ENCODE peak calls at places on chromosome 3, in seven cellular contexts. R is sigmoid colon, Q is heart left ventricle, F is WERI-Rb-1, T is Panc1, H is heart right ventricle, B is body of pancreas. G is an unnamed sample. For H3K27me3, the result is how much of the 10 kb centered on the place peaks cover.

GRCh38 chr3:124627501-124627908 is 102.7 kb upstream of the UMPS start:
- DNase-seq in R (no peak), Q (no peak), F (no peak), T (no peak), H (no peak), B (peak), G (no peak)

GRCh38 chr3:29751647-29752263 is 470.9 kb downstream of the RBMS3 start:
- DNase-seq in R (no peak), Q (peak), F (no peak), T (no peak), H (peak), B (no peak), G (no peak)

GRCh38 chr3:48881652-48882114 is 17.0 kb downstream of the SLC25A20 start:
- DNase-seq in R (no peak), Q (peak), F (no peak), T (no peak), H (no peak), B (no peak), G (no peak)

GRCh38 chr3:133077688-133078087 is 39.5 kb downstream of the TMEM108 start:
- DNase-seq in R (no peak), Q (no peak), F (no peak), T (no peak), H (no peak), B (no peak), G (no peak)

GRCh38 chr3:45606991-45607712 is 12.6 kb downstream of the LIMD1 start:
- DNase-seq in R (peak), Q (peak), F (no peak), T (no peak), H (peak), B (no peak), G (no peak)

GRCh38 chr3:14145236-14145635 is 20.4 kb downstream of the TMEM43 start:
- DNase-seq in R (no peak), Q (no peak), F (no peak), T (no peak), H (no peak), B (no peak), G (no peak)

GRCh38 chr3:151604941-151605340 is 128.8 kb upstream of the AADACL2 start:
- DNase-seq in R (no peak), Q (no peak), F (no peak), T (no peak), H (no peak), B (no peak), G (no peak)

GRCh38 chr3:39972508-39972907 is 163.1 kb downstream of the MYRIP start:
- DNase-seq in R (no peak), Q (no peak), F (no peak), T (no peak), H (no peak), B (peak), G (no peak)

GRCh38 chr3:126959921-126960603 is 22.9 kb upstream of the PLXNA1 start:
- DNase-seq in R (peak), Q (peak), F (no peak), T (no peak), H (no peak), B (no peak), G (no peak)

GRCh38 chr3:23461069-23461468 is 257.9 kb downstream of the UBE2E2 start:
- DNase-seq in R (no peak), Q (no peak), F (no peak), T (no peak), H (no peak), B (no peak), G (no peak)

GRCh38 chr3:186425788-186426730 is 64.0 kb upstream of the DGKG start:
- DNase-seq in R (no peak), Q (no peak), F (peak), T (no peak), H (no peak), B (no peak), G (no peak)

GRCh38 chr3:127342735-127343134 is 54.9 kb upstream of the PRR20G start:
- DNase-seq in R (no peak), Q (no peak), F (no peak), T (no peak), H (no peak), B (no peak), G (no peak)

GRCh38 chr3:72567474-72567873 is 280.8 kb downstream of the SHQ1 start:
- DNase-seq in R (no peak), Q (no peak), F (no peak), T (no peak), H (no peak), B (no peak), G (no peak)

GRCh38 chr3:99499235-99499798 is 139.1 kb upstream of the COL8A1 start:
- DNase-seq in R (no peak), Q (peak), F (peak), T (peak), H (no peak), B (peak), G (no peak)

GRCh38 chr3:5731100-5731499 is 543.6 kb downstream of the EDEM1 start:
- DNase-seq in R (no peak), Q (no peak), F (no peak), T (no peak), H (no peak), B (no peak), G (no peak)

GRCh38 chr3:100465871-100466777 is 26.3 kb upstream of the TMEM45A start:
- DNase-seq in R (no peak), Q (no peak), F (no peak), T (no peak), H (no peak), B (no peak), G (no peak)

GRCh38 chr3:172148702-172149565 is 109.6 kb downstream of the FNDC3B start:
- DNase-seq in R (no peak), Q (no peak), F (no peak), T (no peak), H (no peak), B (no peak), G (no peak)

GRCh38 chr3:23712656-23713559 is 92.8 kb upstream of the UBE2E1 start:
- DNase-seq in R (peak), Q (peak), F (peak), T (no peak), H (no peak), B (peak), G (no peak)

DNA sequence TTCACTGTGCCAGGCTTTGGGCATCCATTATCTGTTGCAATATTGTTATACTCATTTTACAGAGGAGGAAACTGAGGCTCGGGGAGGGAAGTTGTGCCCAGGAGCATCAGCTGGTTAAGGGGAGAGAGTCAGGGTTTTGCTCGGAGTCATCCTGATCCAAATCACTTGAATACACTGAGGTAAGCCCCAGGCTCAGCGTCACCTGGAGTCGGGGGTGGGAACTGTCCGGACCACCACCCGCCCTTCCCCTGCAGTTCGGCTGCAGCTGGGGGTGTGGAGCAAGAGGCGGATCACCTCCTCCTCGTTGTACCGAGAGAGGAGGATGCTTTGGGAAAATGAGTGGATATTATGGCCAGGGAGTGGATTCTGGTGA is 646 bp downstream of the HRH1 start:
- DNase-seq in R (no peak), Q (no peak), F (peak), T (no peak), H (no peak), B (no peak), G (no peak)
- TF ChIP-seq CTCF in R (no peak), Q (no peak), F (peak), T (no peak), H (no peak), B (no peak), G (no peak)

GRCh38 chr3:12345141-12345561 is 56.3 kb downstream of the PPARG start:
- DNase-seq in R (no peak), Q (no peak), F (no peak), T (peak), H (no peak), B (no peak), G (no peak)

GRCh38 chr3:12347301-12347700 is 58.4 kb downstream of the PPARG start:
- DNase-seq in R (no peak), Q (no peak), F (no peak), T (no peak), H (no peak), B (no peak), G (no peak)

GRCh38 chr3:12343091-12343494 is 54.2 kb downstream of the PPARG start:
- DNase-seq in R (no peak), Q (no peak), F (no peak), T (no peak), H (no peak), B (no peak), G (no peak)

GRCh38 chr3:12342151-12342550 is 53.3 kb downstream of the PPARG start:
- DNase-seq in R (no peak), Q (no peak), F (no peak), T (no peak), H (no peak), B (no peak), G (no peak)

GRCh38 chr3:12345584-12346494 is 57.0 kb downstream of the PPARG start:
- DNase-seq in R (no peak), Q (no peak), F (no peak), T (no peak), H (no peak), B (no peak), G (no peak)
- H3K27ac ChIP-seq in R (no peak), Q (no peak), F (no peak), T (peak), H (no peak), B (no peak), G (no peak)

GRCh38 chr3:42498791-42499477 is 3.5 kb upstream of the VIPR1 start:
- DNase-seq in R (peak), Q (no peak), F (peak), T (no peak), H (no peak), B (no peak), G (no peak)

GRCh38 chr3:42500091-42500490 is 2.4 kb upstream of the VIPR1 start:
- DNase-seq in R (peak), Q (no peak), F (peak), T (no peak), H (no peak), B (no peak), G (no peak)

GRCh38 chr3:42500909-42501308 is 1.5 kb upstream of the VIPR1 start:
- DNase-seq in R (peak), Q (no peak), F (no peak), T (no peak), H (no peak), B (no peak), G (no peak)

GRCh38 chr3:42498034-42498433 is 4.4 kb upstream of the VIPR1 start:
- DNase-seq in R (peak), Q (no peak), F (peak), T (no peak), H (no peak), B (no peak), G (no peak)

GRCh38 chr3:42499478-42499871 is 3.0 kb upstream of the VIPR1 start:
- DNase-seq in R (peak), Q (no peak), F (peak), T (no peak), H (no peak), B (no peak), G (no peak)
- H3K27me3 ChIP-seq in R (under half), Q (under half), F (under half), T (under half), H (under half), B (under half), G (under half)

DNA sequence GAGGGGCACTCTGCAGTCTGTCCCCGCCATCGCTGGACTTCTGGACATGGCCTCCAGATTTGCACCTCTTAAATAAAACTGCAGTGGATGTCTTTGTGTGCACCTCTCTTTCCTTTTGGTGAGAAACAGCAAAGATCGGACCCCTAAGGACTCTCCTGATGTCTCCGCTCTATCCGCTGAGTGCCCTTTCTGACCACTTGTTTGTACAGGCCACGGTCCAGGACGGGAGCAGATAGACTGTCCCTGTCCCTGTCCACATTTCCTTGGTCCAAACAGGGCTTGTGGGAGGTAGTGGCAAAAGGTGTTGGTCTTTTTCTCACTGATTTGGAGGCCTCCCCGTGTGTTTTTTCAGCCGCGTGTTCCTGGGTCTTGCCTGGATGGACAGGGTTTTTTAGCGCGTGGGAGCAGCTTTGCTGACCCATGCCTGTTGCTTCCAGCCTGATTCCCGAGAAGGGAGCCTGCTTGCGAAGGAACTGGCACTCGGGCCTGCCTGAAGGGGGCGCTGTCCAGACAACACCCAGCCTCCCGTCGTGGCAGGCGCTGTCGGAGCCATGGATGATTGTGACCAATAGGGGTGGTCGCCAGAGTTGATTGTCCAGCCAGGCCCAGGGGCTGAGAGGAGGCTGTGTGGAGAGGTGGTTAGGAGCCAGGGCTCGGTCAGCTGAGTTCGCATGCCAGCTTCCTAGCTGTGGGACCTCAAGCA is 13.2 kb upstream of the STAB1 start:
- DNase-seq in R (no peak), Q (peak), F (peak), T (no peak), H (peak), B (peak), G (no peak)
- TF ChIP-seq CTCF in R (peak), Q (peak), F (peak), T (no peak), H (peak), B (no peak), G (peak)

DNA sequence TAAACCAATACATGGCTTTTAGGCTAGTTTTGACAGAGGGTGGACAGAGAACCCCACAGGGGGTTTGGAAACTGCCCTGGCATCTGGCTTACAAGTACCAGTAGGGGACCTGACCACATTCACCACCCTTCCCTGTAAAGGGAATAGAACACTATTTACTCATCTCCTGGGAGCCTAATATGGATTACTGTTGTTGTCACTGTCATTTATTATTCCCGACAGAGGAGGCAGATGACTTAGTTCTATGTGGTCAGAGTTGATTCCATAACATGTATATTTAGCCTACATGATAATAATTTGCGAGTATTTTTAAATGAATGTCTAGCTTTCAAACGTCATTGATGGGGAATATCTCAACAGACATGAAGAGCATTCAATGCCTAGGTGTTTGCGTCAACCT is 15.9 kb downstream of the ZBTB38 start:
- DNase-seq in R (no peak), Q (no peak), F (no peak), T (no peak), H (no peak), B (no peak), G (no peak)
- H3K27ac ChIP-seq in R (peak), Q (no peak), F (peak), T (no peak), H (no peak), B (no peak), G (no peak)

G was measured in CD4-positive, alpha-beta T cell.